ENCODE peak calls at places on chromosomes 7 and 10, in seven cellular contexts. O is cardiac muscle cell, Z is sigmoid colon, Y is stomach, Q is AG04449, U is colonic mucosa, I is HFF-Myc. G is an unnamed sample.

GRCh38 chr7:122692769-122693309 is 6.1 kb downstream of the RNF133 start:
- DNase-seq in I (no peak), Q (no peak), Z (no peak), U (no peak), O (no peak), Y (no peak), G (no peak)

GRCh38 chr10:103724771-103725170 is 130.6 kb downstream of the SH3PXD2A start:
- DNase-seq in Q (no peak), U (no peak), Y (no peak), I (no peak), Z (no peak), O (no peak), G (no peak)

GRCh38 chr7:44977304-44977858 is 1.4 kb downstream of the MYO1G start:
- DNase-seq in Q (no peak), Y (no peak), Z (no peak), I (no peak), U (no peak), O (no peak), G (no peak)

GRCh38 chr10:127983701-127984100 is 76.8 kb downstream of the PTPRE start:
- DNase-seq in Y (no peak), Q (no peak), I (no peak), U (no peak), O (no peak), Z (peak), G (no peak)

GRCh38 chr7:29588900-29589696 is 25.5 kb downstream of the PRR15 start:
- DNase-seq in Q (no peak), Y (peak), U (peak), I (no peak), O (peak), Z (no peak), G (no peak)

GRCh38 chr7:123797673-123798526 is 47.1 kb upstream of the HYAL4 start:
- DNase-seq in Y (no peak), Q (peak), O (peak), Z (no peak), U (no peak), I (peak), G (no peak)

GRCh38 chr10:7787857-7788639 is at the start of the genes ATP5F1C and KIN:
- DNase-seq in U (peak), Y (peak), Z (peak), O (peak), I (peak), Q (peak), G (peak)

GRCh38 chr7:121187676-121188075 is 141.1 kb upstream of the WNT16 start:
- DNase-seq in Y (no peak), I (no peak), Z (no peak), U (no peak), O (peak), Q (no peak), G (no peak)

GRCh38 chr7:108480311-108480710 is 24.1 kb upstream of the NRCAM start:
- DNase-seq in I (no peak), Q (no peak), U (no peak), O (no peak), Y (no peak), Z (no peak), G (no peak)

GRCh38 chr10:81414038-81414437 is 461.0 kb upstream of the NRG3 start:
- DNase-seq in Z (no peak), U (no peak), I (no peak), O (no peak), Y (no peak), Q (no peak), G (no peak)

GRCh38 chr10:22640351-22640750 is 74.0 kb downstream of the PIP4K2A start:
- DNase-seq in Z (no peak), Q (no peak), I (no peak), U (no peak), Y (no peak), O (no peak), G (no peak)
- TF ChIP-seq CTCF in Z (no peak), Q (no peak), I (no peak), U (no peak), Y (no peak), O (no peak), G (no peak)

DNA sequence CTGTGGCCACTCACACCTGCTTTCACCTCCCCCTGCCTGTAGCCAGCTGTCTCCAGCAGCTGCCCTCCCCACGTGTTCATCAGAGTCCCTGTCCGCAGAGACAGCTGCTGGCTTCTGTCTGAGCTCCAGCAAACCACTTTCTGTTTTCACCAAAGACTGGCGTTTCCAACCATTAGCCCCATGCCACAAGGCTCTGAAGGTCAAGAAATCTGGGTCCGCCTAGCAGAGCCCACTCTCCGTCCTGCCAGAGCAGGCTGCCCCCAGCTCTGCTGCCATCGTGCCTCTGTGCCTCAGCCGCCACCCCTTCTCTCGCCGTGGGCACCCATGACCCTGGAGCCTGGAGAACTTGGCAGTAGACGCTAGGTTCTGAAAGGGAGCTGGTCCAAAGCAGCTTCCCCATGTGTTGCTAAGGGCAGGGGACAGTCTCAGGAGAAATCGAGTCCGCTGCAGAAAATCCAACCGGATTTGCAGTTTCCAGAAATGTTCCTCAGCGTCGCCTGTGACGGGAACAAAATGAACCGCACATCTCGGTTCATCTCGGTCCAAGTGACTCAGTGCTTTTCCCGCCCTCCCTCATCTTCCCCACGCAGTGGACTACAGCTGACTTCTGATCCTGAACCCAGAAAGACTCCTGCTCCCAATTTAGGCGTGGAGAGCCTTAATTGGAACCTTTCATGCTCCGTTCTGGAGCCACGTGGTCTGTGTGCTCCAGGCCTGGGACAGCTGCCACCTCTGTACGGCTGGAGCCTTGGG is 28.0 kb downstream of the TMEM120A start:
- DNase-seq in U (peak), Z (peak), I (no peak), O (peak), Y (no peak), Q (no peak), G (peak)
- H3K4me3 ChIP-seq in U (no peak), Z (peak), I (no peak), O (no peak), Y (peak), Q (no peak), G (peak)

DNA sequence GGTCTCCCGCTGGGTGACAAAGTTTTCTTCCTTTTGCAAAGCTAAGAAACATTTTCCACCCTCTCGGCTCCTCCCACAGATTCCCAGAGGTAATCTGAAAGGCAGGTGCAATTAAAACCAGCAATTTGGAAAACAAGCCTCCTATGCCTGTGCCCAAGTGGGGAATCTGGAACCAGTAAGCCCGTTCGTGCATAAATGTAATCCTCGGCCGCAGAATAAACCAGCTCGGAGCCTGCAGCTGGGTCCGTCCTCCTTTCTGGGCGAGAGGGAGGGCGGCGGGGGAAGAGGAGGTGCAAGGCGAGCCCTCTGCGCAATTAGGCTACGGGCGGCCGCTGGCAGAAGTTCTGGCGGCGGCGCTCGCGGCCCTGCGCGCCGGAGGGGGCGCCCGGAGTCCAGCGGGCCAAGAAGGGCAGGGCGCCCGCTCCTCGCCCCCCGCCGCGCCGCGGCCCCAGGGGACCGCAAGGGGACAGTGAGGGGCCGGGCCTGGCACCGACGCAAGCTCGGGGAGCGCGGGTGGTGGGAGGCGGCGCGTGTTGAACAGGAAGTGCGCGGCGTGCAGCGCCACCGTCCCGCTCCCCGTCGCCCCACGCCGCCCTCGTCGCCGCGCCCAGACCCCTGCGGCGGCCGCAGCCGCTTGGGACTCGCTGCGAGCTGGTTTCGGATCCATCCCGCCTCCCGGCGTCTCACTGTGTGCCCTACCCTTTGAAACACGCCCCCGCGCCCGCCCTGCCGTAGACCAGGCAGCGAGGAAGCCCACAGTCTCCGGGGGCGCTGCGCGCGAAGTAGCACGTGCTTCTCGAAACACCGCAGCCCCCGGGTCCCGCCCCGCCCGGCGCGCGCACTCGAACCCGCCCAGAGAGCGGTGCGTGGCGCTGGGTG is at the start of gene PRKAG2:
- DNase-seq in I (no peak), O (peak), Q (no peak), Y (peak), Z (peak), U (peak), G (no peak)
- TF ChIP-seq CTCF in I (no peak), O (no peak), Q (no peak), Y (no peak), Z (no peak), U (no peak), G (no peak)

DNA sequence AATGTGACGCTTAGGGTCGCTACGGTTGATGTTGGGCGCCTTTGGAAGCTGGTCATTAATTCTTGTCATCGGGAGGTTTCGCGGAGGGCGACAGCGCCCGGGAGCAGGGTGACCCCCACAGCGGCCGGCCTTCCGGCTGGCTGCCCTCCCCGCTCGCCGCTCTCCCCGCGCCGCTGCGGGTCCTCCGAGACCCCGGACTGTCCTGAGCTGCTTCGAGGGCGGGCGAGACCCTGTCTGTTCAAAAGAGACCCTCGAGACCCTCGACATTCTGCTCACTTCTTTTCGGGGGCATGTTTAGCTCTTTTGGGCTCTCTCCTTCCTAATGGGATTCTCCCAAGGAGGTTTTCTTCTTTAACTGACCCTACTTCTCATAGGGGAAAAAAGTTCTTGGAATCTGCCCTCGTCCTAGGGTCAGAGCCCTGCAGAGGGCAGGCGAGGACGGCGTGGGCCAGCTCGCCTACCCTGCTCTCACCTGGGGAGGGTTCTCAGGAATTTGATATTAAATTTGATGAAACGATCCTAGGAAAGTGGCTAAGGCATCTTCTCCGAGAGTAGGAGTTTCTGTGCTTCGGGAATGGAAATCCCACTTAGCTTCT is 257.0 kb downstream of the OTUD1 start:
- DNase-seq in U (no peak), Y (no peak), O (no peak), Q (no peak), I (no peak), Z (no peak), G (no peak)
- H3K4me3 ChIP-seq in U (no peak), Y (no peak), O (no peak), Q (no peak), I (no peak), Z (no peak), G (peak)

GRCh38 chr10:86685416-86685815 is 17.1 kb downstream of the LDB3 start:
- DNase-seq in O (no peak), Z (no peak), U (no peak), I (no peak), Y (no peak), Q (no peak), G (no peak)

GRCh38 chr10:86685893-86686632 is 17.8 kb downstream of the LDB3 start:
- DNase-seq in Q (no peak), I (no peak), O (no peak), Z (no peak), U (no peak), Y (no peak), G (no peak)

GRCh38 chr10:86682675-86683074 is 14.4 kb downstream of the LDB3 start:
- DNase-seq in U (no peak), I (no peak), Z (no peak), Q (no peak), Y (no peak), O (no peak), G (no peak)

GRCh38 chr10:86681722-86682386 is 13.5 kb downstream of the LDB3 start:
- DNase-seq in U (no peak), I (no peak), Z (no peak), O (no peak), Y (no peak), Q (no peak), G (no peak)

DNA sequence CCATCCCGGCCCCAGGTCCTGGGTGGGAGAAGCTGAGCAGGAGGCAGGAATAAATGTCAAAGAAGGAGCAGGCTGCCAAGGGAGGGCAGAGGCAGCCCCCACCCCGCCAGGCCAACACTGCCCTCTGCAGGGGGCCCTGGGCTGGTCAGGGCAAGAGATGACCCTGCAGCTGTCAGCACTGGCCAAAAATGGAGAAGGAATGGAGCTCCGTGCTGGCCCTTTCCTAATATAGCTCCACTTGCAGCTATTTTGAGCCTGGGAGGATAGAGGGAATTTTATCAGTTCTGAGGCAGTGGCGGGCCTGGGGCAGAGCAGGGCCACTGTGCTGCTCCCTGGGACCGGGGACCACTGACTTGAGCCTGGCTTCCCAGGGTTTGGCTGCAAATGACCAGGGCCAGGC is 16.0 kb downstream of the LDB3 start:
- DNase-seq in Q (no peak), Y (no peak), U (no peak), I (no peak), Z (peak), O (peak), G (peak)
- TF ChIP-seq CTCF in Q (peak), Y (no peak), U (no peak), I (peak), Z (peak), O (peak), G (peak)

G was measured in coronary artery.